ENCODE peak calls at places on chromosomes 12 and 14, in four cellular contexts. A is K562, J is HCT116, D is HepG2. U is an unnamed sample.
A peak's percentile ranks its signal among the peaks of the same experiment; 100 is the strongest.

GRCh38 chr12:92438641-92439396 is 264.0 kb upstream of the PLEKHG7 start:
- DNase-seq in D (no peak), J (no peak), A (no peak), U (no peak)

GRCh38 chr14:63717704-63718103 is 10.2 kb downstream of the SGPP1 start:
- DNase-seq in J (peak; percentile 26), A (no peak), D (no peak), U (no peak)

GRCh38 chr12:54980341-54980740 is 4.2 kb downstream of the TESPA1 start:
- DNase-seq in D (no peak), A (peak; percentile 50), J (no peak), U (no peak)

GRCh38 chr14:61417141-61417540 is 95.8 kb downstream of the PRKCH start:
- DNase-seq in A (no peak), J (no peak), D (no peak), U (no peak)

GRCh38 chr12:29599397-29599796 is 101.9 kb upstream of the OVCH1 start:
- DNase-seq in J (no peak), D (no peak), A (no peak), U (no peak)

GRCh38 chr12:22275847-22276246 is 58.7 kb downstream of the ST8SIA1 start:
- DNase-seq in J (no peak), A (no peak), D (no peak), U (peak; percentile 73)

GRCh38 chr14:85296466-85297210 is 233.3 kb upstream of the FLRT2 start:
- DNase-seq in J (no peak), D (no peak), A (no peak), U (no peak)

GRCh38 chr12:69240625-69240984 is 1.2 kb downstream of the CPSF6 start:
- DNase-seq in J (no peak), D (no peak), A (no peak), U (peak; percentile 43)

GRCh38 chr12:124673881-124674617 is 106.6 kb upstream of the NCOR2 start:
- DNase-seq in A (no peak), J (no peak), D (no peak), U (no peak)

GRCh38 chr12:87784350-87784749 is 244.9 kb downstream of the C12orf50 start:
- DNase-seq in J (no peak), D (no peak), A (no peak), U (no peak)

GRCh38 chr12:90945070-90945649 is 9.8 kb downstream of the CCER1 start:
- DNase-seq in A (no peak), J (peak; percentile 21), D (peak; percentile 29), U (peak; percentile 65)

GRCh38 chr12:127657036-127657435 is 609.9 kb upstream of the TMEM132C start:
- DNase-seq in J (no peak), D (no peak), A (no peak), U (no peak)

GRCh38 chr14:80364274-80364673 is 153.0 kb upstream of the DIO2 start:
- DNase-seq in A (no peak), D (peak; percentile 3), J (no peak), U (peak; percentile 48)

GRCh38 chr12:23057571-23057970 is 432.6 kb downstream of the ETNK1 start:
- DNase-seq in J (no peak), D (no peak), A (no peak), U (no peak)

GRCh38 chr14:49497725-49498348 is 88.3 kb downstream of the RPS29 start:
- DNase-seq in A (peak; percentile 58), D (peak; percentile 70), J (peak; percentile 72), U (peak; percentile 39)

GRCh38 chr14:94650806-94651805 is 38.9 kb downstream of the SERPINA3 start:
- DNase-seq in D (no peak), A (no peak), J (no peak), U (no peak)

GRCh38 chr12:124097681-124098080 is 124.7 kb downstream of the ZNF664 start:
- DNase-seq in A (no peak), J (no peak), D (no peak), U (no peak)

GRCh38 chr12:39239484-39240143 is 203.3 kb downstream of the KIF21A start:
- DNase-seq in A (no peak), D (no peak), J (no peak), U (no peak)

GRCh38 chr14:72607386-72608125 is 286.3 kb downstream of the DPF3 start:
- DNase-seq in A (no peak), J (no peak), D (no peak), U (no peak)

GRCh38 chr12:90124914-90125313 is 416.3 kb upstream of the ATP2B1 start:
- DNase-seq in J (no peak), A (no peak), D (no peak), U (no peak)

GRCh38 chr12:18323159-18323558 is 61.8 kb downstream of the PIK3C2G start:
- DNase-seq in J (no peak), A (no peak), D (no peak), U (no peak)

GRCh38 chr12:104372048-104372720 is 68.6 kb downstream of the EID3 start:
- DNase-seq in D (no peak), A (no peak), J (no peak), U (no peak)

GRCh38 chr14:65774041-65774440 is 361.5 kb downstream of the FUT8 start:
- DNase-seq in A (no peak), J (no peak), D (no peak), U (no peak)

GRCh38 chr14:103404920-103405319 is 19.7 kb downstream of the MARK3 start:
- DNase-seq in D (no peak), J (no peak), A (no peak), U (no peak)

GRCh38 chr14:103401223-103402214 is 16.3 kb downstream of the MARK3 start:
- DNase-seq in A (no peak), J (no peak), D (no peak), U (no peak)

GRCh38 chr14:103400537-103400936 is 15.3 kb downstream of the MARK3 start:
- DNase-seq in J (no peak), A (no peak), D (no peak), U (no peak)

GRCh38 chr14:103402700-103403099 is 17.5 kb downstream of the MARK3 start:
- DNase-seq in J (no peak), D (no peak), A (no peak), U (peak; percentile 37)

DNA sequence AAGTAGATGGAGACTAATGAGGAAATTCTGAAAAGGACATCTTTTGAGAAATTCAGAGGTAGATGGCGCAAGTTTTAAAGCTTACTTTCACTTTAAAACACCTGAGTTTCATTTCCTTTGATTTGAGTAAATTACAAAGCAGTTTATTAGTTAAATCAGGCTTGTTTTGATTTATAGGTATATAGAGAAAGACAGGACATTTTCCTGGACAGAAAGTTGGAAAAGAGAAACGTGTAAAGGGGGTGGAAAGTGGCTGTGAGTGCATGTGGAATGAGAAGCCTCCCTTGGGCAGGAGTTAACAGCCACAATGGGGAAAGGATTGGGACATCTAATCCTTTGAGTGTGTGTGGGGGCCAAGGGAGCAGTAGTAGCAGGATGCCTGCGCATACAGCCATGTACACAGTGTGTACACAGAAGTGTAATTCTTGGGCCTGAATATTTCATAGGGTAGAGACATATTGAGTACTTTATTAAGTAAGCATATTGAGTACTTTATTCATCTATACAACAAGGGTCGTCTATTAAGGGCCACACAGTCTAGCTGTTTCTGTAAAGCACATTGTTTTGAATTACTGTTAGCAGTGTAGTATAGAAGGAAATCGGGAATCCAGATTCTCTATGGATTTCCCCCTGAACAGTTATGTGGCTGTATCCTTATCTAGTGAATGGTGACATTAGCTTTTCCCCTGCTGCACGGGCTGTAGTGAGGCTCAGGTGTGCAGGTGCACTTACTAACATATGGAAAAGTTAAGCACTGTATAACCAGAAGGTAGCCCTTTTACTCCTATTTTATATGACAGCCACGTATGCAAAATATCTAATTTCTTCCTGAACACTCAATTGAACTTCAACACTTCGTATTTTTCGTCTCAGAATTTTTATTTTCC is 19.1 kb downstream of the MARK3 start:
- DNase-seq in A (no peak), D (no peak), J (no peak), U (no peak)
- TF ChIP-seq JUND in A (no peak), D (no peak), J (no peak), U (no peak)

GRCh38 chr12:53752192-53752601 is 418 bp upstream of the CISTR start:
- DNase-seq in A (no peak), D (no peak), J (no peak), U (no peak)

GRCh38 chr12:53752651-53753050 is 872 bp upstream of the CISTR start:
- DNase-seq in D (no peak), J (no peak), A (no peak), U (no peak)

GRCh38 chr12:53749986-53750811 is 1.6 kb downstream of the CISTR start:
- DNase-seq in J (no peak), A (no peak), D (no peak), U (no peak)

GRCh38 chr12:53751336-53752191 is at the start of gene CISTR:
- DNase-seq in J (no peak), D (no peak), A (peak; percentile 28), U (no peak)

GRCh38 chr12:53750812-53751335 is 905 bp downstream of the CISTR start:
- DNase-seq in A (peak; percentile 26), D (no peak), J (no peak), U (no peak)
- TF ChIP-seq JUND in A (no peak), D (no peak), J (no peak), U (no peak)

DNA sequence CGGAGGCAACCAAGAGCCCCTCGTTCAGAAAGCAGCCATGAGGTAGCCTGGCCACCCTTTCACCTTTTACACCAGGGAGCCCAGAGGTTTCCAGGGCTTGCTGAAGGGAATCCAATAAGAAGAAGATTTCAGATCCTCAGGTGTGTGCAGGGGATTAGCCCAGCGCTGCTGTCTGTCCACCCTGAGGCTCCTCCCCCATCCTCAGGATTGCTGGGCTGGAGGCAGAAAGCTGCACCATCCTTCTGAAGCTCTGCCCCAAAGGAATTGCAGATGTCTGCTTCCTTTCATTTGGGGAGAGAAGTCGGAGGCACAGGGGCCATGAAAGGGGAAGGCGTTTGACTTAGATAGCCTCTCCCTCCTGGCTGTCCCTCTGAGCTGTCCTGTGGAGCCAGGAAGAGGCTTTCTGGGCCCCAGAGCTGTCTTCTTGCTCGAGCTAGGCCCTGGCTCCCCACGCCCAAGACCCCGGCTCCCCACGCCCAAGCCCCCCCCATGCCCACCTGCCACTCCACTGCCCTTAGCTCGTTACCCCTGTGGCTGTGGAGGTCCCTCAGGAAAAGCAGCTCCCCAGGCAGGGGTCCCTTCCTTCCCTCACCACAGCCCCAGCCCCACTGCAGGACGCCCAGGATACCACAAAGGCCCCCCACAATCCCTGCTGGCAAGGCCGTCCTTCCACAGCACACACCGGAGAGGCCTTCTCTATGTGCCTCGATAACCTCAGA is 359.0 kb downstream of the CACNA1C start:
- DNase-seq in D (no peak), J (no peak), A (no peak), U (no peak)
- TF ChIP-seq JUND in D (no peak), J (no peak), A (no peak), U (no peak)

DNA sequence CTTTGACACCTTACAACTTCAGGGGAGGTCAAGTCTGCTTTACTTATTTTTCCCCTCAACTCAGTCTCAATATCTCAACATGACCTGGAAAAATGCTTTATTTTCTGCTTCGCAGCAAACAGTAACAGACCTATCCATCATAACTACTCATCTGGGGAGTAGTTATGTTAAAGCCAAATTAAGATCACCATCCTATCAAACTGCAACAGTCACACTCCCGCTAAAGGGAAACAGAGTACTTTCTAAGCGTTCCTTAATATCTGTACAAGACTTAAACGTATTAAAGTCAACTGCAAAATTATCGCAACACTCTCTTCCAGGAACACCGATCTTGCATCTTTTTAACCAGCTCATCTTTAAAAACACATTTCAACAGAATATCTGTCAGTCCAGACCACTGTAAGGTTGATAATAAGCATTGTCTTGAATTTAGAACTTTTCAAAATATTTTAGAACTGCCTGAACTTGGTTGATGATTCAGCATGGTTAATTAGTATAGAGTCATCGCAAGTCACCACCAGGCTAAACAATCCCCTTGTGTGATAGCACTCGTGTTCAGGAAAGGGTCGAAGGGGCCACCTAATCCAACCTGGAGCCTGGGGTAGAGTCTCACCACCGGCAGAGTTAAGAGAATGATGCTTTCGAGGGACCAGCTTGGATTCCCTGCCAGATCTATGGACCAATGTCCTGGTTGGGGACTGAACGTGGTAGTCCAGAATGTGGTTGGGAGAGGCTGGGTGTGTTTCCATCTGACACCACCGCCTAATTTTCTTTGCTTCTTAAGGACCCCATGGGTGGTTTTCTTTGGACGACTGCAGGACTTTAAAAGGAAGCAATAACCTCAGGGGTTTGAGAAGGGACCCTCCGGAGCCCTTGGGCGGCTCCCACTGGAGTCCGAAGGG is 955 bp downstream of the SPTLC2 start:
- DNase-seq in J (no peak), D (no peak), A (no peak), U (no peak)
- TF ChIP-seq JUND in J (no peak), D (no peak), A (peak; percentile 23), U (no peak)

GRCh38 chr14:97233319-97233980 is 436.3 kb downstream of the VRK1 start:
- DNase-seq in J (no peak), D (no peak), A (no peak), U (no peak)
- TF ChIP-seq JUND in J (no peak), D (no peak), A (no peak), U (no peak)